ENCODE peak calls at places on chromosomes 3 and 15, in four cellular contexts. R is K562, K is HCT116, L is H1. F is an unnamed sample. For H3K9me3, the result is how much of the 10 kb centered on the place peaks cover.

GRCh38 chr3:98147179-98147578 is at the start of gene OR5H14:
- DNase-seq in K (no peak), R (no peak), L (no peak), F (no peak)

GRCh38 chr3:150627557-150627956 is 24.4 kb downstream of the SELENOT start:
- DNase-seq in K (no peak), R (no peak), L (no peak), F (no peak)

GRCh38 chr3:191234216-191234615 is 35.2 kb downstream of the OSTN start:
- DNase-seq in R (no peak), L (no peak), K (no peak), F (no peak)

GRCh38 chr3:74845086-74845485 is 230.6 kb upstream of the CNTN3 start:
- DNase-seq in R (no peak), K (no peak), L (no peak), F (no peak)

GRCh38 chr15:65196637-65197336 is 11.6 kb upstream of the CLPX start:
- DNase-seq in R (no peak), L (peak), K (no peak), F (no peak)

GRCh38 chr15:73936181-73936580 is 9.9 kb downstream of the LOXL1 start:
- DNase-seq in L (no peak), K (no peak), R (no peak), F (no peak)

GRCh38 chr3:183306798-183307671 is 54.0 kb downstream of the B3GNT5 start:
- DNase-seq in L (no peak), R (peak), K (no peak), F (no peak)

GRCh38 chr3:172085557-172085895 is 46.1 kb downstream of the FNDC3B start:
- DNase-seq in L (no peak), K (no peak), R (no peak), F (no peak)

GRCh38 chr3:134883697-134884385 is 88.8 kb downstream of the EPHB1 start:
- DNase-seq in K (no peak), L (no peak), R (no peak), F (no peak)

GRCh38 chr3:68919000-68919399 is 13.3 kb downstream of the TAFA4 start:
- DNase-seq in L (peak), R (no peak), K (no peak), F (peak)

GRCh38 chr3:66856555-66856954 is 141.6 kb upstream of the KBTBD8 start:
- DNase-seq in L (no peak), R (no peak), K (no peak), F (no peak)

GRCh38 chr3:151639096-151639740 is 94.5 kb upstream of the AADACL2 start:
- DNase-seq in K (no peak), L (no peak), R (no peak), F (no peak)

GRCh38 chr3:121956363-121956762 is 62.2 kb downstream of the SLC15A2 start:
- DNase-seq in R (no peak), L (no peak), K (no peak), F (no peak)

GRCh38 chr3:37922721-37923575 is 61.3 kb downstream of the CTDSPL start:
- DNase-seq in L (peak), K (no peak), R (no peak), F (no peak)

GRCh38 chr15:52071570-52071969 is 41.0 kb downstream of the BCL2L10 start:
- DNase-seq in K (no peak), L (no peak), R (no peak), F (no peak)

GRCh38 chr3:69116897-69117296 is 5.5 kb downstream of the LMOD3 start:
- DNase-seq in R (no peak), K (peak), L (no peak), F (no peak)

GRCh38 chr3:182364323-182364722 is 429.0 kb upstream of the ATP11B start:
- DNase-seq in R (no peak), L (no peak), K (peak), F (no peak)

GRCh38 chr15:92683511-92683834 is 27.9 kb upstream of the FAM174B start:
- DNase-seq in K (no peak), L (peak), R (peak), F (peak)

GRCh38 chr3:57918123-57918837 is 89.9 kb upstream of the FLNB start:
- DNase-seq in L (no peak), R (no peak), K (no peak), F (no peak)

GRCh38 chr15:55084673-55085072 is 112.1 kb downstream of the RSL24D1 start:
- DNase-seq in K (no peak), L (no peak), R (no peak), F (no peak)

GRCh38 chr15:85759391-85759790 is 35.3 kb downstream of the KLHL25 start:
- DNase-seq in L (no peak), R (no peak), K (no peak), F (no peak)

GRCh38 chr15:29854413-29854812 is 32.1 kb upstream of the TJP1 start:
- DNase-seq in R (no peak), K (no peak), L (no peak), F (no peak)
- TF ChIP-seq ZNF274 in R (no peak), K (no peak), L (no peak), F (no peak)

DNA sequence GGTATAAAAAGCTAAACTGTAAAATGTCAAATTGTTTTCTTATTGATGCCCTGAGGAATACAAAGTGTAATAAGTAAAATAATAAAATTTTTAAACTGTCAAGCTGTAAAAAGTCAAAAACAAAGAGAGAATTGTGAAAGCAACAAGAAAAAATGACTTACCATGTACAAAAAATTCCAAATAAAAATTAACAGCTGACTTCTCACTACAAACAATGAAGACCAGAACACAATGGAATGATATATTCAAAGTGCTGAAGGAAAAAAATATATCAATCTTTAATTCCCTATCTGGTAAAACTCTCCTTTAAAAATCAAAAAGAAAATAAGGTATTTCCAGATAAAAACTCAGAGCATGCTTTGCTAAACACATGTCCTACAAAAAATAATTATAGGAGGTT is 883.5 kb downstream of the IGSF11 start:
- DNase-seq in R (no peak), K (no peak), L (no peak), F (no peak)
- H3K9me3 ChIP-seq in R (under half), K (under half), L (under half), F (under half)

GRCh38 chr3:197756704-197757103 is 7.0 kb downstream of the FYTTD1 start:
- DNase-seq in L (no peak), R (no peak), K (no peak), F (no peak)
- TF ChIP-seq ZNF274 in L (no peak), R (no peak), K (no peak), F (no peak)

DNA sequence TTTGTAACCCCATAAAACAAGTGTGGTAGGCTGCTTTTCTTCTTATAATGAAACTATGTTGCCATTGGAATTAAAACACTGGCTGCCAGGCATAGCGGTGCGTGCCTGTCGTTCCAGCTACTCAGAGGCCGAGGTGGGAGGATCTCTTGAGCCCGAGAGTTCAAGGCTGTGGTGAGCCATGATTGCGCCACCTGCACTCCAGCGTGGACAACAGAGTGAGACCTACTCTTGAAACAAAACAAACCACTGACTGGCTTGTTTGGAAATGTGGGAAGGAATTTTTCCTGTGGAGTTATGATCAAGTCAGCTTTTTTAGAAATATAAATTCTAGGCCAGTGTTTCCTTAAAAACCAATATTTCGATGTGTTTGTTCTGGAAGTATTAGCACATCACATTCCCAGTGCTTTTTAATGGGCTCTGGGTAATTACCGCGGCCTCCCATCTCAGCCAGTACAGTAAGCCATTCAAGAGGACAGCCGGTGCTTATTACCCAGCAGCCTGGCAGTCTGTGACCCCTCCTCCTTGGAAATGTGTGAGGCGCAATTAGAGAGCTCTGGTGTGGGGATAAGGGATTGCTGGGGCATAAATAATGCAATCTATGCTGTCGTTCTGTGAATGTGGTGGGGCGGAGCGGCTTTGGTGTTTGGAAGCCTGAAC is 58.3 kb upstream of the TRAK1 start:
- DNase-seq in K (no peak), L (no peak), R (no peak), F (no peak)
- H3K9me3 ChIP-seq in K (under half), L (under half), R (under half), F (under half)

GRCh38 chr3:138940446-138940845 is 6.5 kb downstream of the FOXL2 start:
- DNase-seq in K (no peak), R (no peak), L (no peak), F (no peak)

GRCh38 chr3:138939563-138940241 is 7.2 kb downstream of the FOXL2 start:
- DNase-seq in K (no peak), R (no peak), L (peak), F (no peak)

GRCh38 chr3:138942271-138942670 is 4.7 kb downstream of the FOXL2 start:
- DNase-seq in L (no peak), K (no peak), R (no peak), F (no peak)

GRCh38 chr3:138942861-138943623 is 3.9 kb downstream of the FOXL2 start:
- DNase-seq in L (no peak), R (peak), K (no peak), F (no peak)

GRCh38 chr3:138941259-138941885 is 5.6 kb downstream of the FOXL2 start:
- DNase-seq in L (peak), K (peak), R (peak), F (no peak)
- TF ChIP-seq ZNF274 in L (no peak), K (no peak), R (no peak), F (no peak)

GRCh38 chr3:31652296-31652695 is 119.6 kb downstream of the STT3B start:
- DNase-seq in K (no peak), R (no peak), L (no peak), F (no peak)
- H3K9me3 ChIP-seq in K (under half), R (under half), L (under half), F (under half)

DNA sequence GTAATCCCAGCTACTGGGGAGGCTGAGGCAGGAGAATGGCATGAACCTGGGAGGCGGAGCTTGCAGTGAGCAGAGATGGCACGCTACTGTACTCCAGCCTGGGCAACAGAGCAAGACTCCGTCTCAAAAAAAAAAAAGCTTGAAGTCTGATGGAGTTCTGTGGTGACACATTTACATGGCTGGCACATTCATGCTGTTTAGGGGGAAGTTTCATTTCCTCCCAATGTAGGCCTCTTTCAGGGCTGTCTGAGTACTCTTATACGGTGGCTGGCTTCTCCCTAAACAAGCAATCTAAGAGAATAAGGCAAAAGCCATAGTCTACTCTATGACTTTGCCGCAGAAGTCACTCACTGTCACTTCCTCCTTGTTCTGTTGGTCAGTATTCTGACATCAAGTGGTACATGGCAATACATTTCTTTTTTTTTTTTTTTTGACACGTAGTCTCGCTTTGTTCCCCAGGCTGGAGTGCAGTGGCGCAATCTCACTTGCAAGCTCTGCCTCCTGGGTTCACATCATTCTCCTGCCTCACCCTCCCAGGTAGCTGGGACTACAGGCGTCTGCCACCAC is 41.2 kb downstream of the OIP5 start:
- DNase-seq in R (no peak), L (no peak), K (no peak), F (no peak)
- TF ChIP-seq ZNF274 in R (no peak), L (no peak), K (no peak), F (no peak)

GRCh38 chr3:165839296-165840076 is 2.3 kb upstream of the BCHE start:
- DNase-seq in R (no peak), L (no peak), K (no peak), F (no peak)
- H3K9me3 ChIP-seq in R (under half), L (under half), K (under half), F (under half)

GRCh38 chr3:194424373-194424772 is 25.3 kb upstream of the GP5 start:
- DNase-seq in K (no peak), R (no peak), L (no peak), F (no peak)

GRCh38 chr3:194424953-194425352 is 25.9 kb upstream of the GP5 start:
- DNase-seq in R (no peak), K (no peak), L (no peak), F (no peak)

GRCh38 chr3:194425399-194425798 is 26.3 kb upstream of the GP5 start:
- DNase-seq in K (no peak), L (no peak), R (no peak), F (no peak)

GRCh38 chr3:194422188-194422587 is 23.1 kb upstream of the GP5 start:
- DNase-seq in L (no peak), K (no peak), R (no peak), F (no peak)

GRCh38 chr3:194423317-194423716 is 24.3 kb upstream of the GP5 start:
- DNase-seq in L (no peak), R (no peak), K (no peak), F (no peak)
- TF ChIP-seq ZNF274 in L (no peak), R (no peak), K (no peak), F (no peak)

GRCh38 chr15:27906802-27907201 is 192.3 kb downstream of the OCA2 start:
- DNase-seq in L (no peak), R (no peak), K (no peak), F (no peak)

GRCh38 chr15:27912283-27912682 is 186.8 kb downstream of the OCA2 start:
- DNase-seq in K (no peak), L (no peak), R (no peak), F (no peak)
- H3K9me3 ChIP-seq in K (under half), L (under half), R (under half), F (under half)

F was measured in NT2/D1.